ENCODE peak calls at places on chromosomes 13 and 19, in four cellular contexts. C, B, H and X are unnamed samples.
A peak's percentile ranks its signal among the peaks of the same experiment; 100 is the strongest.

GRCh38 chr13:114002771-114003321 is 29.0 kb upstream of the C13orf46 start:
- DNase-seq in B (no peak), C (no peak), H (no peak), X (no peak)

GRCh38 chr13:28586585-28587540 is 72.1 kb upstream of the POMP start:
- DNase-seq in H (no peak), B (no peak), C (no peak), X (no peak)

GRCh38 chr13:111903143-111903542 is 163.8 kb upstream of the SOX1 start:
- DNase-seq in B (no peak), C (no peak), H (no peak), X (no peak)

GRCh38 chr19:5002143-5002542 is 33.2 kb downstream of the KDM4B start:
- DNase-seq in B (no peak), H (no peak), C (no peak), X (no peak)

GRCh38 chr19:7868671-7869452 is 5.3 kb downstream of the PRR36 start:
- DNase-seq in C (peak; percentile 81), B (peak; percentile 13), H (no peak), X (peak; percentile 96)

GRCh38 chr19:5263615-5264014 is 77.0 kb downstream of the PTPRS start:
- DNase-seq in C (no peak), H (no peak), B (no peak), X (no peak)

GRCh38 chr13:113917523-113918371 is 53.9 kb upstream of the GAS6 start:
- DNase-seq in C (no peak), B (no peak), H (no peak), X (no peak)

GRCh38 chr13:44197791-44198770 is 175.5 kb upstream of the SERP2 start:
- DNase-seq in H (no peak), B (peak; percentile 34), C (no peak), X (peak; percentile 21)

GRCh38 chr19:39424934-39425333 is 10.8 kb downstream of the RPS16 start:
- DNase-seq in H (no peak), B (no peak), C (no peak), X (no peak)

GRCh38 chr19:56400485-56400884 is 3.6 kb upstream of the ZNF583 start:
- DNase-seq in H (no peak), B (no peak), C (no peak), X (no peak)

GRCh38 chr19:39230096-39230764 is 14.6 kb downstream of the IFNL3 start:
- DNase-seq in C (no peak), H (no peak), B (no peak), X (no peak)

GRCh38 chr13:32139251-32139650 is 107.7 kb downstream of the FRY start:
- DNase-seq in B (no peak), H (no peak), C (no peak), X (no peak)

GRCh38 chr13:31115616-31116015 is 46.1 kb downstream of the HSPH1 start:
- DNase-seq in C (no peak), H (no peak), B (no peak), X (no peak)

GRCh38 chr19:2320057-2320456 is 8.3 kb downstream of the LSM7 start:
- DNase-seq in B (no peak), C (no peak), H (no peak), X (no peak)

GRCh38 chr19:4345656-4346383 is 2.5 kb downstream of the MPND start:
- DNase-seq in B (no peak), C (no peak), H (no peak), X (no peak)

GRCh38 chr19:4977299-4978174 is 8.6 kb downstream of the KDM4B start:
- DNase-seq in H (no peak), C (no peak), B (no peak), X (no peak)

GRCh38 chr13:28313579-28313978 is 175.2 kb downstream of the PAN3 start:
- DNase-seq in H (no peak), C (no peak), B (no peak), X (no peak)

DNA sequence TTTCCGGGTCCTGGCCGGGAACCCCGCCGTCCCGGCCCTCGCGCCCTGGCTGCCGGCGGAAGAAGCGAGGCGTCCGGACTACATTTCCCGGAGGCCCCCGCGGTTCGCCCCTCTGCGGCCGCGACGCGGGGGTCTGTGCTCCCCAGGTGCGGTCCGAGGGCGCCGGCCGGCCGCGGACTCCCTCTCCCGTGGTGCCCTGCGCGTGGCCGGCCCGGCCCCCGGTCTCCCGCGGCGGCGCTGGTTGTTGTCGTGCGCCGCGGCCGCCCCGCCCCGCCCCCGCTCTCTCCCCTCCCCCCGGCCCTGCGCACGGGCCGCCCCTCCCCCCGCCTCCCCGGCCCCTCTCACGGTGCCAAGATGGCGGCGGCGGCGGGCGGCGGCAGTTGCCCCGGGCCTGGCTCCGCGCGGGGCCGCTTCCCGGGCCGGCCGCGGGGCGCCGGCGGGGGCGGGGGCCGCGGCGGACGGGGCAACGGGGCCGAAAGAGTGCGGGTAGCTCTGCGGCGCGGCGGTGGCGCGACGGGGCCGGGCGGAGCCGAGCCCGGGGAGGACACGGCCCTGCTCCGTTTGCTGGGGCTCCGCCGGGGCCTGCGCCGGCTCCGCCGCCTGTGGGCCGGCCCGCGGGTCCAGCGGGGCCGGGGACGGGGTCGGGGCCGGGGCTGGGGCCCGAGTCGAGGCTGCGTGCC is at the start of gene KMT2B:
- DNase-seq in C (peak; percentile 95), B (no peak), H (no peak), X (peak; percentile 99)
- TF ChIP-seq SPI1 in C (no peak), B (no peak), H (no peak), X (no peak)

GRCh38 chr19:9075064-9075964 is 11.5 kb upstream of the OR1M1 start:
- DNase-seq in B (no peak), C (peak; percentile 84), H (no peak), X (no peak)
- TF ChIP-seq SPI1 in B (no peak), C (no peak), H (no peak), X (no peak)

DNA sequence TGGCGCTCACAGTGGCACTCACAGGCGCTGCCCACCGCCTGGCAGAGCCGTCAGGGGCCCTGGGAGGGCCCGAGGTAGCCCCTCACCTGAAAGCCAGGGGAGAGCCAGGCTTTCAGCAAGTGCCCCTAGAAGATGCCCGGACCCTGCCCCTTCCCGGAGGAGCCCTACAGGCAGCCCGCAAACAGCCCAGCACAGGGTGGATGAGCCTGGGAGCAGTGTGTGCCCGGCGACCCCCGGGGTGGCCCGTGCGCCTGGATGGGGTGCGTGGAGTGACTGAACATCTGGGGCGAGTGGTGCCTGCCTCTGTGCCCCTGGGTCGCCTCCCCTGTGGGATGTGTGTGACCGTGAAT is 1.4 kb downstream of the CRLF1 start:
- DNase-seq in B (no peak), H (no peak), C (no peak), X (no peak)
- TF ChIP-seq SPI1 in B (no peak), H (no peak), C (no peak), X (no peak)

DNA sequence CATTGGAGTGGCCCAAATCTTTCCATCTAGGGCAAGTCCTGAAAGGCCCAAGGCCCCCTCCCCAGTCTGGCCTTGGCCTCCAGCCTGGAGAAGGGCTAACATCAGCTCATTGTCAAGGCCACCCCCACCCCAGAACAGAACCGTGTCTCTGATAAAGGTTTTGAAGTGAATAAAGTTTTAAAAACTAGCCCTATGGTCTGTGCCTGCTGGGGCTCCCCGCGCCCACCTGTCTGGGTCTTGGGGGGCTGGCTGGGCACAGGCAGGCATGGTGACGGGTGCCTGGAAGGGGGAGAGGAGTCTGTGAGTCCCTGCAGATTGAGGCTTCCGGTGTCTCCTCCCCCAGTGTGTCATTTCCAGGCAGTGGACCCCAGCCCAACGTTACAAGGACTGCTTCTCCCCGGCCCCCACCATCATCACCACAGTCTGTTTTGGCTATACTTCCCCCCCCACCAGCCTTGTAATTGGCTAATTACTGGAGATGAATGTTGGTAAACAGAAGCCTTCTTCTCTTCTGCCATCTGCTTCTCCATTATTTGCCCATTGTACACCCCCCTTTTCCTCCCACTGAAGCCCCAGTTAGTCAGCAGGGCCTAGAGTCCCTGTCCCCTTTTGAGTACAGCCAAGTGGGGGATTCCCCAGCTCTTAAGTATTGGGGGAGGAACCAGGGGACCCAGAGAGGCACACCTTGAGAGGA is 3.4 kb downstream of the GADD45GIP1 start:
- DNase-seq in B (no peak), H (no peak), C (no peak), X (no peak)
- TF ChIP-seq SPI1 in B (no peak), H (no peak), C (no peak), X (no peak)

GRCh38 chr13:42990147-42990990 is 1.7 kb downstream of the EPSTI1 start:
- DNase-seq in C (no peak), B (no peak), H (no peak), X (no peak)

GRCh38 chr13:42994878-42995277 is 2.8 kb upstream of the EPSTI1 start:
- DNase-seq in H (no peak), B (no peak), C (no peak), X (no peak)

GRCh38 chr13:42991892-42992584 is at the start of gene EPSTI1:
- DNase-seq in C (peak; percentile 18), H (no peak), B (no peak), X (peak; percentile 41)

GRCh38 chr13:42992585-42993122 is 613 bp upstream of the EPSTI1 start:
- DNase-seq in C (no peak), H (no peak), B (no peak), X (no peak)

DNA sequence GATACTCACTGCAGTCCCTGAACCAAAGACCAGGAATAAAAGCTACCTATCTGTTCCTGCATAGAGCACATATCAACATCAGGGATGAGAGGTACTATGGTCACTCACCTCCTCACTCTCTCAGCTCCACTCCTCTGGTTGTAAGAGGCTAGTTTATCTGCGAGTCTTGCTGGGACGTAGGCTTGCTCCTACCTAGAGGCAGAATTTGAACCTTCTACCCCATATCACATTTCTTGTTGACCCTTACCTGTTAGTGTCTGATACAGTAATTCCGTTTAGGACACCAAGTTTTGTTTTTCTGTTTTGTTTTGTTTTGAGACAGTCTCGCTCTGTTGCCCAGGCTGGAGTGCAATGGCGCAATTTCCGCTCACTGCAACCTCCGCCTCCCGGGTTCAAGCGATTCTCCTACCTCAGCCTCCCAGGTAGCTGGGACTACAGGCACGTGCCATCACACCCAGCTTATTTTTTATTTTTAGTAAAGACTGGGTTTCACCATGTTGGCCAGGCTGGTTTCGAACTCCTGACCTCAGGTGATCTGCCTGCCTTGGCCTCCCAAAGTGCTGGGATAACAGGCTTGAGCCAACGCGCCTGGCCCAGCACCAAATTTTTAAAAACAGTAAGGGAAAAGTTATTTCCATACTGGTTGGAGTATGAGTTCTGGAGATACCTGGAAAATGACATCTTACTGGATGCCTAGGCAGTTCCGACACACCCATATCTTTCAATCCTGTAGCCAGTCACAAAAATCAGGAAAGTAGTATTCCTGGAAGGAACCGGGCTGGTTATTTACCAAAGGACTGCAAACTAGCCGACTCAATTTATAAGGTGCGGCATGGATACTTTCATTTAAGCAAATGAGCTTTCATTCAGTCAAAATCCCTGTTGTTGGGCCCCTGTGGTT is 800 bp downstream of the EPSTI1 start:
- DNase-seq in B (no peak), H (no peak), C (no peak), X (no peak)
- TF ChIP-seq SPI1 in B (no peak), H (no peak), C (no peak), X (no peak)

GRCh38 chr13:65907656-65908441 is 1322.3 kb downstream of the PCDH9 start:
- DNase-seq in H (no peak), C (no peak), B (no peak), X (no peak)
- TF ChIP-seq SPI1 in H (no peak), C (no peak), B (no peak), X (no peak)

DNA sequence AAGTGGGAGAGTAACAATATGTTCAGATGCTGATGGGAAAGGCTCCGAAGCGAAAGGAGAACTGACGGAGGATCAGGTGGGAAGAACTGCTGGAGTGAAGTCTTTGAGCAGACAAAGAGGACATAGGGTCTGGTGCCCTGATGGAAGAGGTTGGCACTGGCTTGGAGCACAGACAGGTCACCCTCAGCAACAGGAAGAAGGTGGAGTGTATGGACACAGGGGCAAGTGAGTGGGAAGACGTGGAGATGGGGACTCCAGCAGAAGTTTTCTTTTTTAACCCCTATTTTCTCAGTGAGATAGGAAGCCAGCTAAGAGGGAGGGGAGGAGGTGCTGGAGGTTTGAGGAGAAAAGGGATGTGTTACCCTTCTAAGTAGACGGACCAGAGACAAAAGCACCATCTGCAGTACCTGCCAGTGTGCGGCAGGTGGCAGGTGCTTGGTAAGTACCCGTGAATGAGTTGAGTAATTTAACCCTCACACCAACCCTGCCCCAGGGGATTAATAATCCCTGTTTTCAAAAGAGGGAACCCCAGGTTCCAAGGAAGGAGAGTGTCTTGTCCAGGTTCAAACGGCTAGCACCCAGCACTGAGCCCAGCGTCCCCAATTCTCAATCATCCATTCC is 11.2 kb downstream of the HAS1 start:
- DNase-seq in C (no peak), B (no peak), H (no peak), X (no peak)
- TF ChIP-seq SPI1 in C (no peak), B (no peak), H (no peak), X (peak; percentile 2)